ENCODE peak calls at places on chromosomes 11 and 22, in seven cellular contexts. C is naive thymus-derived CD4-positive, alpha-beta T cell; U is WERI-Rb-1; X is GM23248; J is esophagus squamous epithelium; M is right lobe of liver; F is CD4-positive, alpha-beta memory T cell. O is an unnamed sample. For H3K27me3, the result is how much of the 10 kb centered on the place peaks cover.

GRCh38 chr11:35045219-35045819 is 93.7 kb upstream of the CD44 start:
- DNase-seq in C (peak), U (no peak), X (no peak), J (no peak), M (no peak), F (peak), O (no peak)

GRCh38 chr11:20275987-20276660 is 87.4 kb upstream of the HTATIP2 start:
- DNase-seq in C (no peak), U (no peak), X (no peak), J (no peak), M (no peak), F (no peak), O (no peak)

GRCh38 chr22:42922374-42923177 is 65.5 kb upstream of the ARFGAP3 start:
- DNase-seq in C (no peak), U (no peak), X (no peak), J (no peak), M (peak), F (no peak), O (no peak)

GRCh38 chr22:43897751-43898261 is 6.0 kb upstream of the PNPLA5 start:
- DNase-seq in C (no peak), U (no peak), X (peak), J (no peak), M (peak), F (no peak), O (peak)

GRCh38 chr22:46442217-46442853 is 95.1 kb downstream of the CELSR1 start:
- DNase-seq in C (no peak), U (no peak), X (no peak), J (no peak), M (no peak), F (no peak), O (no peak)

GRCh38 chr11:110711776-110712642 is at the start of gene ARHGAP20:
- DNase-seq in C (peak), U (peak), X (peak), J (no peak), M (peak), F (no peak), O (peak)

GRCh38 chr11:112354364-112354763 is 93.7 kb upstream of the PLET1 start:
- DNase-seq in C (no peak), U (no peak), X (no peak), J (no peak), M (no peak), F (no peak), O (no peak)

GRCh38 chr11:22432331-22433065 is 94.3 kb downstream of the SLC17A6 start:
- DNase-seq in C (no peak), U (peak), X (peak), J (no peak), M (peak), F (no peak), O (no peak)

GRCh38 chr11:112292785-112293407 is 32.2 kb upstream of the PLET1 start:
- DNase-seq in C (no peak), U (no peak), X (peak), J (no peak), M (no peak), F (no peak), O (peak)

GRCh38 chr11:3808846-3809623 is 675 bp downstream of the PGAP2 start:
- DNase-seq in C (peak), U (peak), X (peak), J (no peak), M (no peak), F (peak), O (no peak)

GRCh38 chr22:38452373-38453064 is 2.5 kb downstream of the KCNJ4 start:
- DNase-seq in C (no peak), U (peak), X (peak), J (no peak), M (no peak), F (no peak), O (peak)

GRCh38 chr22:47073101-47073500 is 310.7 kb downstream of the TBC1D22A start:
- DNase-seq in C (no peak), U (no peak), X (no peak), J (no peak), M (no peak), F (no peak), O (no peak)

GRCh38 chr11:692824-693414 is 2.1 kb downstream of the DEAF1 start:
- DNase-seq in C (peak), U (no peak), X (no peak), J (no peak), M (no peak), F (peak), O (no peak)

GRCh38 chr22:45254388-45254787 is 13.7 kb upstream of the KIAA0930 start:
- DNase-seq in C (no peak), U (no peak), X (no peak), J (no peak), M (no peak), F (no peak), O (no peak)

GRCh38 chr11:125348704-125349635 is 147.1 kb downstream of the FEZ1 start:
- DNase-seq in C (peak), U (peak), X (peak), J (no peak), M (peak), F (peak), O (peak)

GRCh38 chr22:48323746-48324145 is 1503.9 kb downstream of the BRD1 start:
- DNase-seq in C (no peak), U (no peak), X (no peak), J (no peak), M (no peak), F (no peak), O (no peak)

GRCh38 chr11:78221396-78222315 is 32.9 kb downstream of the USP35 start:
- DNase-seq in C (no peak), U (no peak), X (no peak), J (no peak), M (no peak), F (no peak), O (no peak)

GRCh38 chr22:27204817-27205216 is 547.4 kb downstream of the MIAT start:
- DNase-seq in C (no peak), U (no peak), X (no peak), J (no peak), M (no peak), F (no peak), O (no peak)

DNA sequence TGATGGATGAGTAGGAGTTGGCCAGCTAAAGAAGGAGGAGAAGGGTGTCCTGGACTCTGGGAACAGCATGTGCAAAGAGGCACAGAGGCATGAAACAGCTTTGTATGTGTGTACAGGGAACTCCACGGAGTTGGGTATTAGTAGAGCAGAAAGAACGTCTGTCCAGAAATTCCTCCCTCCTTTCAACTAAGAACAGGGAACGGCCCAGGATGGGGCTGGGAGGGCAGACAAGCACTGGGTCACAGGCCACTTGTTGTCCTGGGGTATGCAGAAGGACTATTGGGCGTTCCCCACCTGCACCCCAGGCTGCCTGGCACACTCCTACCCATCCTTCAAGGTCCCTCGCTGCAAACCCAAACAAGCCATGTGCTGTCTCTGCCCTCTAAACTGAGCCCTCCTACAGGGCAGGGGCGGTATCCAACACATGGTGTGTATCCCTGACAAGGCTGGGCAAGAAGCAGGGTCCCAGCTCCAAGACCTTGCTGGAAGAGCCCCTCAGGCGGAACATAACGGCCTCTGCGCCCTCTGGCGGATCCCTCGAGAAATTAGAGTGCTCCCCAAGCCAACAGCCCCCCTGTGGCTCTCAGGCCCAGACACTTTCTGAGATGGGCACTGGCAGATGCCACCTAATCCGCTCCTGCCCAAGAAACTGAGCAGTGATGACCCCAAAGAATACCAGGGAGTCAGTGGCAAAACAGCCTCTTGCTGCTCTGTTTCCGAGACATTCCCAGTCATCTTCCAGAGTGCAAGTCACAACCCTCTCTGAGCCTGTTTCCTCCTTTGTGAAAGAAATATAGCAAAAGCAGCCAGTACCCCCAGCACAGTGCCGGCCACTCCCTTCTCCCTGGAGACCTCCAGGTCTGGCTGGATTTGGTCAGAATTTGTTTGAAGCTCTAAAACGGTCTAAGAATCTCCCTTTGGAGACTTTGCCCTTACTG is 1.6 kb upstream of the ELFN2 start:
- DNase-seq in C (peak), U (peak), X (peak), J (no peak), M (peak), F (peak), O (peak)
- H3K27me3 ChIP-seq in C (under half), U (under half), X (under half), J (under half), M (under half), F (under half), O (under half)

GRCh38 chr11:68946416-68947090 is 34.2 kb downstream of the MRGPRD start:
- DNase-seq in C (no peak), U (no peak), X (peak), J (no peak), M (no peak), F (no peak), O (peak)
- H3K4me3 ChIP-seq in C (no peak), U (no peak), X (no peak), J (no peak), M (no peak), F (no peak), O (no peak)

DNA sequence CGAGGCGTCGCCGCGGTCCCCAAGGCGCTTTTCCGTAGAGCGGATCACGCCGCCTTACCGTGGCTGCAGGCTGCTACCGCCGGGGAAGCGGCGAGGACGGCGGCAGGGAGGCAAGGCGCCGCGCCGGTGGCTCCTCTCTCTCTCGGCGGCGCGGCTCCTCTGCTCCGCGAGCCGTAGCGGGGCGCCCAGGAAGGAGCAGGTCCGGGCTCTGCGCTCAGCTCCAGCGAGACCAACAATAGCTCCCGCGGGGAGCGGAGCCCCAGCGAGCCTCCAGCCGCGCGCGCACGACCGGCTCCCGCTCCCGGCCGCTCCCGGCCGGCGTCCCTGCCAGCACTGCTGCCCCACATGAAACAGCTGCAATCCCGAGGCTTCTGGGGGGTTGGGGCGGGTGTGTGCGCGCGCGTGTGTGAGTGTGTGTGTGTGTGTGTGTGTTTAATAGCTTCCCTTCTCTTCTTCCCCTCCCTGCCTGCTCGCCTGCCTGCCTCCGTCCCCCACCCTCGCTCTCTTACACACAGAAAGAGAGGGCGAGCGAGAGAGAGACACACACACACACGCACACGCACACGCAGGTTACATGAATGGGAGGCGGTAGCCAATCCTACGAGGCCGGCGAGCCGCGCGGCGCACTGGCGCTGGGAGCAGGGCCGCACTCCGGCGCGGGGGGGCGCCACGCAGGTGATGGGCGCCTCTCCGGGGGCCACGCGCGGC is at the start of gene TENM4:
- DNase-seq in C (no peak), U (peak), X (peak), J (no peak), M (peak), F (no peak), O (peak)
- H3K27me3 ChIP-seq in C (under half), U (half or more), X (half or more), J (under half), M (under half), F (under half), O (half or more)

GRCh38 chr11:6927030-6927617 is 898 bp downstream of the ZNF215 start:
- DNase-seq in C (no peak), U (no peak), X (peak), J (no peak), M (no peak), F (no peak), O (no peak)
- H3K4me3 ChIP-seq in C (peak), U (peak), X (peak), J (peak), M (peak), F (peak), O (peak)

GRCh38 chr22:36891646-36892045 is 21.8 kb upstream of the CSF2RB start:
- DNase-seq in C (no peak), U (no peak), X (no peak), J (no peak), M (no peak), F (no peak), O (no peak)

GRCh38 chr22:36887164-36887563 is 26.3 kb upstream of the CSF2RB start:
- DNase-seq in C (no peak), U (no peak), X (no peak), J (no peak), M (no peak), F (peak), O (no peak)

GRCh38 chr22:36893262-36893661 is 20.2 kb upstream of the CSF2RB start:
- DNase-seq in C (no peak), U (no peak), X (no peak), J (no peak), M (no peak), F (no peak), O (no peak)

GRCh38 chr22:36897611-36898010 is 15.8 kb upstream of the CSF2RB start:
- DNase-seq in C (no peak), U (no peak), X (no peak), J (no peak), M (no peak), F (no peak), O (no peak)

DNA sequence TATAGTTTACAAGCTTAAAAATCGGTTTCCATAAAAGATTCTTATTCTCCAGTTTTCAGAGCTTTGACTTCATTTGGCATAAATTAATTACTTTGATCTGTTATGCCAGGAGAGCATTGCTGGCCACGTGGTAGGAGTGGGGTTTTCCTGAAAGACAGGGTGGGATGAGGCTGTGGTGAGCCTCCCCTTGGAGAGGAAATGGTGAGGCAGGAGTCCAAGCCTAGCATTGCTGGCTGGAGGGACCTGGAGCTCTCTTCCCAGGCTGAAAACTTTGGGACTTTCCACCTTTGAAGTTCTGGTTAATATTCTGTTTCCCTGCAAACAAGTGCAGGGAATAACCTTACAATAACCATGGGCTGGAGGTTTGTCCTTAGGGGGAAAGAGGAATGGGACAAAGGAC is 21.1 kb upstream of the CSF2RB start:
- DNase-seq in C (no peak), U (no peak), X (no peak), J (no peak), M (no peak), F (no peak), O (no peak)
- H3K27me3 ChIP-seq in C (under half), U (half or more), X (under half), J (under half), M (under half), F (under half), O (under half)

DNA sequence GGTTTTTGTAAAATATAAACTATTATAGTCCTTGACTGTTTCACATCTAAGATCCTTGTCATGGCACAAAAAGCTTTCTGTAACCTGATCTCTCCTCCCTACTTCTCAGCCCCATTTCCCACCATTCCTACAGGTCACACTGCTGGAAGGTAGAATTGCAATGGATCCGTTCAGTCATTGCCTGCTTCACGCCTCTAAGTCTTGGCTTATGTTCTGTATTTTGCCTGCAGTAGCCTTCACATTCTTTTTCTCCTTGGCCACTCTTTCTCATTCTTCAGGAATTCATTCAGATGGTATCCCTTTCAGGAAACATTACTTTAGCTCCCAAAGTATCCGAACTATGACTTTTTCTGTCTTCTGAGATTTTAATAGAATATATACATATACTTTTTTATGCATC is 731.4 kb downstream of the NTM start:
- DNase-seq in C (no peak), U (no peak), X (peak), J (no peak), M (no peak), F (no peak), O (no peak)
- H3K4me3 ChIP-seq in C (no peak), U (no peak), X (no peak), J (no peak), M (no peak), F (no peak), O (no peak)

DNA sequence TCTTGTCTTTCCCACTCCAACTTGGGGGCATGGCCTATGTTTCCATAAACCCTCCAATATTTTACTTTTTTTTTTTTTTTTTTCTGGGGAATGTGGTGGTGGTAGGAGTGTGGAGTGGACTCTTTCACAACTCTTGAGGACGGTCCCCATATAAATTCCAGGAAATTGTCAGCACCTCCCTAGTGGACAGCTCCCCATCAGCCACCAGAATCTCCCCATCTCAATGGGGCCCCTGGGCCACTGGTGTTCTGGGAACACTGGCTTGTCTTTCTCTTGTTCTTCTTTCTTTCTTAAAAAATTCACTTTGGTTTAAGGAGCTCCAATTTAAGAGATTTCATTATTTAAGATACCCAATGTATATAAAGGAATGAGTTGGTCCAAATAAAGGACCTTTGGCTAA is 74.1 kb downstream of the ADM start:
- DNase-seq in C (no peak), U (no peak), X (no peak), J (no peak), M (no peak), F (no peak), O (no peak)
- H3K27me3 ChIP-seq in C (under half), U (under half), X (under half), J (under half), M (under half), F (under half), O (under half)

GRCh38 chr22:35394810-35395563 is 5.0 kb upstream of the MCM5 start:
- DNase-seq in C (no peak), U (no peak), X (peak), J (no peak), M (no peak), F (no peak), O (no peak)

GRCh38 chr22:35392357-35392756 is 7.6 kb upstream of the MCM5 start:
- DNase-seq in C (no peak), U (no peak), X (no peak), J (no peak), M (peak), F (no peak), O (no peak)

GRCh38 chr22:35390933-35391332 is 9.0 kb upstream of the MCM5 start:
- DNase-seq in C (no peak), U (no peak), X (no peak), J (no peak), M (no peak), F (no peak), O (no peak)

GRCh38 chr22:35393116-35394010 is 6.6 kb upstream of the MCM5 start:
- DNase-seq in C (no peak), U (no peak), X (no peak), J (no peak), M (no peak), F (no peak), O (no peak)

DNA sequence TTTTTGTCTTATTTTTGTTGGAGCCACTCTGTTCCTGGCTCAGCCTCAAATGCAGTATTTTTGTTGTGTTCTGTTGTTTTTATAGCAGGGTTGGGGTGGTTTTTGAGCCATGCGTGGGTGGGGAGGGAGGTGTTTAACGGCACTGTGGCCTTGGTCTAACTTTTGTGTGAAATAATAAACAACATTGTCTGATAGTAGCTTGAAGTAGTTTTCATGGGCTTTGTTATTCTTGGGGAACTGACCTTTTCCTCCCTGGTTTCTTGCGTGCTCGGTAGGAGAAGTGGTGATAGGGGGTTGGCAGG is 6.0 kb upstream of the MCM5 start:
- DNase-seq in C (no peak), U (no peak), X (no peak), J (no peak), M (no peak), F (no peak), O (no peak)
- H3K4me3 ChIP-seq in C (no peak), U (no peak), X (no peak), J (no peak), M (no peak), F (no peak), O (no peak)

GRCh38 chr11:64694026-64694755 is 28.8 kb downstream of the NRXN2 start:
- DNase-seq in C (no peak), U (no peak), X (no peak), J (no peak), M (no peak), F (no peak), O (no peak)

GRCh38 chr11:64692764-64693331 is 30.1 kb downstream of the NRXN2 start:
- DNase-seq in C (no peak), U (no peak), X (no peak), J (no peak), M (no peak), F (no peak), O (no peak)

GRCh38 chr11:64690235-64690634 is 32.8 kb downstream of the NRXN2 start:
- DNase-seq in C (no peak), U (no peak), X (no peak), J (no peak), M (no peak), F (no peak), O (no peak)

GRCh38 chr11:64688534-64688982 is 34.4 kb downstream of the NRXN2 start:
- DNase-seq in C (peak), U (peak), X (peak), J (no peak), M (peak), F (peak), O (peak)

DNA sequence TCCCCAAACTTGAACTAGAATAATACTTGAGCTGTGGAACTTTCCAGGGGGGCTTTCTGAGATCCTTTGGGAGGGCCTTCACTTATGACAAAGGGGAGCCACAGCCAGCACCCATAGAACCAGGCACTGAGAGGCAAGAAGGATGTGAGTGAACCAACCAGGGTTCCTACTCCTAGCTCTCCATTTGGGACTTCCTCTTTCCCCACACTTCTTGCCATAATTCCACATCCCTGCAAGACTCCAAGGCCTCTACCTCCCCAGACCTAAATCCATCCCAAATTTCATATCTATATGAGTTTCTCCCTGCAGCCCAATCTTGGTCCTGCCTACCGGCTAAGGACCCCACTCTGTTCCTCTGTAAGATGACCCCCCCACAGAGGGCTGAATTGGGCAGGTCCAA is 31.5 kb downstream of the NRXN2 start:
- DNase-seq in C (no peak), U (no peak), X (no peak), J (no peak), M (no peak), F (no peak), O (no peak)
- H3K27me3 ChIP-seq in C (under half), U (under half), X (under half), J (under half), M (under half), F (under half), O (under half)

GRCh38 chr11:9672918-9673317 is 9.0 kb downstream of the SWAP70 start:
- DNase-seq in C (no peak), U (no peak), X (no peak), J (no peak), M (no peak), F (no peak), O (no peak)
- H3K4me3 ChIP-seq in C (no peak), U (no peak), X (no peak), J (no peak), M (no peak), F (no peak), O (no peak)

O was measured in MG63.